ENCODE peak calls at places on chromosomes 16 and 17, in ten cellular contexts. I is activated gamma-delta T cell treated with anti-CD3 and anti-CD28 coated beads, Interleukin-2, amount 50 U/mL, for 16 hours; D is progenitor cell of endocrine pancreas; A is NCI-H1105 treated with DMSO at 0.1 percent for 48 hours; J is Karpas-422; S is psoas muscle; P is small intestine; U is HEK293T; L is effector memory CD8-positive, alpha-beta T cell; Z is iris pigment epithelial cell. Q is an unnamed sample.

GRCh38 chr16:54503436-54503835 is 216.8 kb upstream of the IRX3 start:
- DNase-seq in A (no peak), S (no peak), I (no peak), P (no peak), U (no peak), Z (no peak), D (no peak), L (no peak), J (no peak), Q (no peak)

GRCh38 chr16:4182581-4183257 is 59.2 kb downstream of the SRL start:
- DNase-seq in L (no peak), J (no peak), U (no peak), P (no peak), D (no peak), I (no peak), S (no peak), Z (no peak), A (no peak), Q (no peak)

GRCh38 chr17:82019905-82020873 is 2.5 kb downstream of the CENPX start:
- DNase-seq in P (peak; percentile 72), D (peak; percentile 65), A (peak; percentile 21), J (peak; percentile 90), I (peak; percentile 39), U (peak; percentile 83), Z (peak; percentile 36), S (peak; percentile 68), L (peak; percentile 58), Q (peak; percentile 72)

GRCh38 chr16:11327277-11328171 is 17.7 kb upstream of the RMI2 start:
- DNase-seq in U (no peak), P (no peak), A (no peak), L (peak; percentile 18), S (no peak), Z (no peak), J (peak; percentile 40), I (no peak), D (no peak), Q (no peak)

GRCh38 chr17:36682804-36683203 is 81.4 kb downstream of the MRM1 start:
- DNase-seq in A (no peak), I (no peak), L (no peak), S (no peak), Z (no peak), J (no peak), D (no peak), P (no peak), U (no peak), Q (no peak)

GRCh38 chr17:78144146-78144719 is 2.0 kb upstream of the C17orf99 start:
- DNase-seq in L (no peak), S (peak; percentile 78), U (no peak), P (peak; percentile 85), I (no peak), Z (peak; percentile 77), J (peak; percentile 64), D (no peak), A (peak; percentile 19), Q (peak; percentile 81)

GRCh38 chr16:81530814-81531213 is 86.2 kb downstream of the CMIP start:
- DNase-seq in J (no peak), D (no peak), Z (no peak), S (no peak), I (no peak), U (no peak), A (no peak), L (no peak), P (no peak), Q (no peak)

GRCh38 chr16:85137323-85138072 is 25.2 kb upstream of the CIBAR2 start:
- DNase-seq in I (no peak), P (peak; percentile 45), A (no peak), J (peak; percentile 20), Z (peak; percentile 86), U (no peak), L (no peak), S (peak; percentile 94), D (no peak), Q (no peak)

GRCh38 chr17:62807812-62808575 is at the start of gene MARCHF10:
- DNase-seq in J (peak; percentile 46), L (peak; percentile 12), P (no peak), Z (no peak), A (peak; percentile 85), D (peak; percentile 43), U (no peak), S (no peak), I (peak; percentile 5), Q (peak; percentile 95)

GRCh38 chr17:58189436-58190146 is 2.9 kb upstream of the EPX start:
- DNase-seq in Z (peak; percentile 86), A (no peak), D (no peak), P (peak; percentile 31), U (no peak), J (no peak), S (peak; percentile 58), L (no peak), I (no peak), Q (peak; percentile 43)

GRCh38 chr17:76899414-76899813 is 31.2 kb downstream of the MGAT5B start:
- DNase-seq in U (no peak), P (no peak), I (no peak), Z (no peak), D (no peak), A (no peak), J (no peak), S (no peak), L (no peak), Q (no peak)

GRCh38 chr16:82655315-82655714 is 28.5 kb downstream of the CDH13 start:
- DNase-seq in P (peak; percentile 64), S (no peak), D (no peak), Z (peak; percentile 98), L (peak; percentile 74), A (no peak), I (peak; percentile 61), U (no peak), J (no peak), Q (no peak)

GRCh38 chr17:69478916-69479315 is 64.4 kb downstream of the MAP2K6 start:
- DNase-seq in D (no peak), J (no peak), U (no peak), L (no peak), I (no peak), S (no peak), P (no peak), A (no peak), Z (no peak), Q (no peak)

GRCh38 chr17:35368086-35368824 is 5.2 kb downstream of the SLFN11 start:
- DNase-seq in L (peak; percentile 30), D (no peak), P (peak; percentile 10), J (peak; percentile 82), S (no peak), A (no peak), I (peak; percentile 0), Z (no peak), U (no peak), Q (no peak)

GRCh38 chr16:67801889-67802288 is 4.5 kb downstream of the RANBP10 start:
- DNase-seq in I (no peak), P (no peak), A (no peak), L (no peak), Z (no peak), D (no peak), U (no peak), S (no peak), J (peak; percentile 72), Q (no peak)

GRCh38 chr16:590165-590874 is 454 bp downstream of the RAB40C start:
- DNase-seq in I (no peak), L (no peak), J (no peak), D (no peak), A (no peak), Z (peak; percentile 66), S (peak; percentile 44), P (no peak), U (no peak), Q (no peak)

GRCh38 chr16:74575805-74576643 is 30.9 kb downstream of the GLG1 start:
- DNase-seq in J (no peak), U (no peak), P (no peak), L (no peak), A (no peak), S (no peak), Z (no peak), I (no peak), D (no peak), Q (no peak)

GRCh38 chr17:48023408-48024148 is 14.0 kb downstream of the COPZ2 start:
- DNase-seq in S (peak; percentile 89), I (no peak), Z (no peak), J (peak; percentile 95), P (peak; percentile 63), U (no peak), A (peak; percentile 82), L (peak; percentile 24), D (peak; percentile 63), Q (peak; percentile 97)

Q was measured in NCI-H69.